ENCODE peak calls at places on chromosomes 12 and 14, in five cellular contexts. J, G, O, W and L are unnamed samples.

GRCh38 chr12:127538325-127538724 is 728.6 kb upstream of the TMEM132C start:
- DNase-seq in J (no peak), G (no peak), O (no peak), W (no peak), L (no peak)

GRCh38 chr14:99755068-99755405 is 38.2 kb upstream of the EML1 start:
- DNase-seq in J (no peak), G (no peak), O (no peak), W (no peak), L (no peak)

GRCh38 chr12:107544947-107545346 is 140.7 kb upstream of the PWP1 start:
- DNase-seq in J (no peak), G (no peak), O (no peak), W (no peak), L (no peak)

GRCh38 chr14:51828017-51828797 is 32.2 kb upstream of the GNG2 start:
- DNase-seq in J (no peak), G (peak; percentile 52), O (peak; percentile 21), W (peak; percentile 17), L (peak; percentile 26)

GRCh38 chr14:28294834-28295440 is 471.6 kb upstream of the FOXG1 start:
- DNase-seq in J (no peak), G (no peak), O (no peak), W (no peak), L (no peak)

GRCh38 chr12:113359939-113360748 is 1.8 kb downstream of the PLBD2 start:
- DNase-seq in J (no peak), G (no peak), O (peak; percentile 22), W (peak; percentile 23), L (no peak)

GRCh38 chr12:98294426-98294825 is 221.0 kb upstream of the TMPO start:
- DNase-seq in J (no peak), G (no peak), O (no peak), W (no peak), L (no peak)

GRCh38 chr12:56448860-56449621 is at the start of gene TIMELESS:
- DNase-seq in J (peak; percentile 51), G (peak; percentile 96), O (peak; percentile 87), W (peak; percentile 87), L (peak; percentile 96)

GRCh38 chr14:61103541-61104339 is 122.7 kb downstream of the SLC38A6 start:
- DNase-seq in J (peak; percentile 96), G (peak; percentile 18), O (peak; percentile 56), W (no peak), L (peak; percentile 68)

GRCh38 chr14:94707494-94707893 is 62.4 kb downstream of the GSC start:
- DNase-seq in J (no peak), G (no peak), O (no peak), W (no peak), L (no peak)

GRCh38 chr14:31300296-31300695 is 92.7 kb upstream of the HECTD1 start:
- DNase-seq in J (no peak), G (no peak), O (no peak), W (no peak), L (no peak)

GRCh38 chr14:65219353-65219752 is 117.0 kb upstream of the MAX start:
- DNase-seq in J (no peak), G (no peak), O (no peak), W (no peak), L (no peak)

GRCh38 chr12:126480396-126480795 is 1415.2 kb downstream of the AACS start:
- DNase-seq in J (no peak), G (no peak), O (no peak), W (no peak), L (no peak)

GRCh38 chr12:13566286-13566685 is 369.8 kb downstream of the EMP1 start:
- DNase-seq in J (no peak), G (no peak), O (no peak), W (no peak), L (no peak)

GRCh38 chr12:78086553-78087362 is 256.1 kb downstream of the NAV3 start:
- DNase-seq in J (no peak), G (no peak), O (no peak), W (no peak), L (no peak)

GRCh38 chr14:100359881-100360280 is 36.7 kb downstream of the SLC25A47 start:
- DNase-seq in J (no peak), G (no peak), O (no peak), W (no peak), L (no peak)

GRCh38 chr14:65179918-65180724 is 77.8 kb upstream of the MAX start:
- DNase-seq in J (no peak), G (peak; percentile 82), O (peak; percentile 61), W (peak; percentile 32), L (peak; percentile 70)

GRCh38 chr14:35879141-35879648 is 53.1 kb downstream of the BRMS1L start:
- DNase-seq in J (peak; percentile 21), G (no peak), O (no peak), W (no peak), L (no peak)

GRCh38 chr12:130713581-130713991 is 2.5 kb downstream of the RIMBP2 start:
- DNase-seq in J (no peak), G (no peak), O (no peak), W (no peak), L (no peak)

GRCh38 chr14:75453817-75454434 is 26.1 kb downstream of the JDP2 start:
- DNase-seq in J (no peak), G (peak; percentile 46), O (no peak), W (no peak), L (peak; percentile 82)

GRCh38 chr14:77485256-77485655 is 13.4 kb downstream of the ISM2 start:
- DNase-seq in J (no peak), G (no peak), O (no peak), W (no peak), L (peak; percentile 14)

GRCh38 chr12:67457136-67457535 is 188.0 kb downstream of the CAND1 start:
- DNase-seq in J (no peak), G (no peak), O (no peak), W (no peak), L (no peak)

GRCh38 chr14:50396636-50397460 is at the start of gene CDKL1:
- DNase-seq in J (no peak), G (peak; percentile 70), O (peak; percentile 26), W (peak; percentile 71), L (peak; percentile 72)

GRCh38 chr12:12527820-12528296 is 34.8 kb downstream of the DUSP16 start:
- DNase-seq in J (no peak), G (no peak), O (no peak), W (no peak), L (no peak)

GRCh38 chr12:54356951-54357356 is 7.3 kb downstream of the GPR84 start:
- DNase-seq in J (no peak), G (no peak), O (no peak), W (no peak), L (no peak)

GRCh38 chr12:7806863-7807487 is 17.8 kb downstream of the NANOG start:
- DNase-seq in J (peak; percentile 15), G (no peak), O (peak; percentile 50), W (peak; percentile 40), L (peak; percentile 69)

GRCh38 chr12:55736780-55737580 is 5.9 kb upstream of the GDF11 start:
- DNase-seq in J (no peak), G (no peak), O (no peak), W (peak; percentile 64), L (peak; percentile 59)

GRCh38 chr12:3869860-3870259 is 3.3 kb downstream of the PARP11 start:
- DNase-seq in J (no peak), G (peak; percentile 20), O (no peak), W (no peak), L (no peak)

GRCh38 chr14:68552075-68552474 is 240.8 kb downstream of the ZFP36L1 start:
- DNase-seq in J (no peak), G (no peak), O (no peak), W (no peak), L (no peak)
- TF ChIP-seq CTCF in J (no peak), G (no peak), O (no peak), W (no peak), L (no peak)

GRCh38 chr14:90903101-90903500 is 86.9 kb upstream of the TTC7B start:
- DNase-seq in J (no peak), G (peak; percentile 7), O (peak; percentile 47), W (no peak), L (peak; percentile 71)

GRCh38 chr14:90905531-90905930 is 89.3 kb upstream of the TTC7B start:
- DNase-seq in J (no peak), G (peak; percentile 37), O (no peak), W (no peak), L (peak; percentile 43)

GRCh38 chr14:90897022-90897421 is 80.8 kb upstream of the TTC7B start:
- DNase-seq in J (no peak), G (no peak), O (no peak), W (no peak), L (no peak)

GRCh38 chr14:90900712-90901111 is 84.5 kb upstream of the TTC7B start:
- DNase-seq in J (no peak), G (no peak), O (no peak), W (no peak), L (no peak)
- TF ChIP-seq CTCF in J (no peak), G (no peak), O (no peak), W (peak; percentile 42), L (no peak)

GRCh38 chr12:108633081-108633533 is 587 bp downstream of the SELPLG start:
- DNase-seq in J (no peak), G (no peak), O (no peak), W (no peak), L (no peak)

GRCh38 chr12:108635201-108635996 is 1.7 kb upstream of the SELPLG start:
- DNase-seq in J (no peak), G (peak; percentile 82), O (no peak), W (no peak), L (peak; percentile 75)

GRCh38 chr12:108634225-108634795 is 616 bp upstream of the SELPLG start:
- DNase-seq in J (no peak), G (no peak), O (no peak), W (no peak), L (no peak)

GRCh38 chr12:108635997-108636808 is 2.5 kb upstream of the SELPLG start:
- DNase-seq in J (no peak), G (peak; percentile 63), O (no peak), W (no peak), L (no peak)

DNA sequence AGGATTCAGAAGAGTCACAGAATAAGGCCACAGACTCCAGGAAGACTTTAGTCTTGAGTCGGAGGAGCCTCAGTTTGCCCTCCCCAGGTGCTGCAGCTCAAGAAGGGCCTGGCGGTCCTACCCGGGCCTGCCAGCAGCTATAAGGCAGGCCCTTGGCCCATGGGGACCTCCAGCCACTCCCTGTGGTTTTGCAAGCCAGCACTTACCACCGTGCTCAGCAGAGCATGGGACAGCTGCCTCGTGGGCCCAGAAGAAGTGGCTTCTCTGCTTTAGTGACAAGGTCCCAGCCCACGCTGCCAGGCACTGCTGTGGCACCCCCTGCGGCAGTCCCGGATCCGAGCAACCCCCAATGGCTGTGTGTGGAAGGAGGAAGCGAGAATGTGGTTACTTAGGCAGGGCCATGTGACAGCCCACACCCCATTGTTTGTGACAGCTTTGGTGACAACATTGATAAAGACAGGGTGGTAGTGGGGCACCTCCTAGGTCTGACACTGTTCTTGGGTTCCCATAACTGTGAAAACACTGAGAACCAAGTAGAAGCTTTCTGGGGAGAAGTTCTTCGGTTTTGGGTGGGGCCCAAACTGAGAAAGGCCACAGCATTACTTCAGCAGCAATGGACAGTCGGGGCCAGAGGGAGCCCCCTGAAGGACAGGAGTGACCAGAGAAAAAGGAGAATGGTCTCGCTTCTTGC is at the start of gene SELPLG:
- DNase-seq in J (no peak), G (peak; percentile 94), O (peak; percentile 69), W (peak; percentile 65), L (peak; percentile 86)
- TF ChIP-seq CTCF in J (no peak), G (peak; percentile 25), O (no peak), W (no peak), L (no peak)

DNA sequence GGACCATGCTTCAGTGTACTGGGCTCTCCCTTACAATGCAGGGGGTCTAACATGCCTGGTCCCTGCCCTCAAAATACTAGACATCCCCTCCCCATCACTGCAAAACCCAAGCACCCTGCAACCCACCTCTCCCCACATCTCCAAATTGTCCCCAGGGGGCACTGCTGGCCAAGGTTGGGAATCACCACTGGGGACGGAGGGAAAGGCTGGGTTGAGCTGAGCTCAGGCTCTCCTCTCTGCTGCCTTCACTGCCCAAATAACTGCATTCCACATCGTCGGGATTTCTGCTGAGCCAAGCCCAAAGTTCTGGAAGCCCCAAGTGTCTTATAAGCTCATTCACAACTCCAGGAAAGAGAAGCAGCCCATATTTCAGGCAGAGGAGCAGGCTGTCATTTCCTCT is 69.6 kb downstream of the NT5DC3 start:
- DNase-seq in J (no peak), G (no peak), O (no peak), W (no peak), L (no peak)
- TF ChIP-seq CTCF in J (peak; percentile 82), G (peak; percentile 35), O (no peak), W (peak; percentile 46), L (peak; percentile 16)